ENCODE peak calls at places on chromosomes 2 and 18, in six cellular contexts. One of them, this sample, is unnamed.

GRCh38 chr2:74420006-74420405 is 1.4 kb downstream of the C2orf81 start:
- DNase-seq in IMR-90: no peak
- DNase-seq in H9: no peak
- DNase-seq in neuronal stem cell: no peak
- DNase-seq in mesenchymal stem cell: no peak
- DNase-seq in H1: no peak
- DNase-seq in this sample: no peak

GRCh38 chr2:179671314-179671713 is 190.1 kb downstream of the ZNF385B start:
- DNase-seq in IMR-90: no peak
- DNase-seq in H9: no peak
- DNase-seq in neuronal stem cell: no peak
- DNase-seq in mesenchymal stem cell: no peak
- DNase-seq in H1: no peak
- DNase-seq in this sample: no peak

GRCh38 chr2:47313141-47313691 is 89.7 kb upstream of the MSH2 start:
- DNase-seq in IMR-90: no peak
- DNase-seq in H9: no peak
- DNase-seq in neuronal stem cell: no peak
- DNase-seq in mesenchymal stem cell: peak; percentile 22
- DNase-seq in H1: no peak
- DNase-seq in this sample: peak; percentile 80

GRCh38 chr2:9554841-9555337 is 741 bp downstream of the ADAM17 start:
- DNase-seq in IMR-90: peak; percentile 88
- DNase-seq in H9: no peak
- DNase-seq in neuronal stem cell: no peak
- DNase-seq in mesenchymal stem cell: peak; percentile 89
- DNase-seq in H1: no peak
- DNase-seq in this sample: peak; percentile 45

GRCh38 chr2:141501743-141502142 is 629.1 kb downstream of the LRP1B start:
- DNase-seq in IMR-90: no peak
- DNase-seq in H9: no peak
- DNase-seq in neuronal stem cell: no peak
- DNase-seq in mesenchymal stem cell: no peak
- DNase-seq in H1: no peak
- DNase-seq in this sample: no peak

GRCh38 chr2:224884188-224884587 is 158.1 kb downstream of the DOCK10 start:
- DNase-seq in IMR-90: peak; percentile 35
- DNase-seq in H9: no peak
- DNase-seq in neuronal stem cell: no peak
- DNase-seq in mesenchymal stem cell: peak; percentile 46
- DNase-seq in H1: no peak
- DNase-seq in this sample: peak; percentile 29

GRCh38 chr2:20635096-20635475 is 15.8 kb downstream of the HS1BP3 start:
- DNase-seq in IMR-90: no peak
- DNase-seq in H9: no peak
- DNase-seq in neuronal stem cell: no peak
- DNase-seq in mesenchymal stem cell: no peak
- DNase-seq in H1: no peak
- DNase-seq in this sample: no peak

GRCh38 chr2:232750135-232750671 is 26.2 kb downstream of the KCNJ13 start:
- DNase-seq in IMR-90: no peak
- DNase-seq in H9: no peak
- DNase-seq in neuronal stem cell: no peak
- DNase-seq in mesenchymal stem cell: no peak
- DNase-seq in H1: no peak
- DNase-seq in this sample: no peak

GRCh38 chr2:46970334-46971288 is 55.0 kb upstream of the MCFD2 start:
- DNase-seq in IMR-90: peak; percentile 53
- DNase-seq in H9: no peak
- DNase-seq in neuronal stem cell: no peak
- DNase-seq in mesenchymal stem cell: peak; percentile 32
- DNase-seq in H1: no peak
- DNase-seq in this sample: peak; percentile 82

GRCh38 chr18:12836551-12836950 is 47.5 kb downstream of the PTPN2 start:
- DNase-seq in IMR-90: no peak
- DNase-seq in H9: no peak
- DNase-seq in neuronal stem cell: no peak
- DNase-seq in mesenchymal stem cell: no peak
- DNase-seq in H1: no peak
- DNase-seq in this sample: no peak

GRCh38 chr2:11389551-11390528 is 45.4 kb upstream of the ROCK2 start:
- DNase-seq in IMR-90: peak; percentile 97
- DNase-seq in H9: no peak
- DNase-seq in neuronal stem cell: no peak
- DNase-seq in mesenchymal stem cell: peak; percentile 96
- DNase-seq in H1: no peak
- DNase-seq in this sample: peak; percentile 42

GRCh38 chr2:191358325-191359025 is 113.3 kb downstream of the MYO1B start:
- DNase-seq in IMR-90: peak; percentile 26
- DNase-seq in H9: no peak
- DNase-seq in neuronal stem cell: no peak
- DNase-seq in mesenchymal stem cell: no peak
- DNase-seq in H1: no peak
- DNase-seq in this sample: no peak

GRCh38 chr18:10101729-10102128 is 187.9 kb downstream of the VAPA start:
- DNase-seq in IMR-90: no peak
- DNase-seq in H9: peak; percentile 42
- DNase-seq in neuronal stem cell: no peak
- DNase-seq in mesenchymal stem cell: no peak
- DNase-seq in H1: no peak
- DNase-seq in this sample: no peak

GRCh38 chr2:79993144-79993543 is 311.4 kb downstream of the LRRTM1 start:
- DNase-seq in IMR-90: no peak
- DNase-seq in H9: no peak
- DNase-seq in neuronal stem cell: no peak
- DNase-seq in mesenchymal stem cell: no peak
- DNase-seq in H1: no peak
- DNase-seq in this sample: no peak

GRCh38 chr18:56043691-56044090 is 455.7 kb upstream of the TCF4 start:
- DNase-seq in IMR-90: no peak
- DNase-seq in H9: peak; percentile 48
- DNase-seq in neuronal stem cell: no peak
- DNase-seq in mesenchymal stem cell: no peak
- DNase-seq in H1: no peak
- DNase-seq in this sample: no peak

GRCh38 chr2:192004188-192004963 is 157.5 kb upstream of the CAVIN2 start:
- DNase-seq in IMR-90: no peak
- DNase-seq in H9: no peak
- DNase-seq in neuronal stem cell: no peak
- DNase-seq in mesenchymal stem cell: no peak
- DNase-seq in H1: no peak
- DNase-seq in this sample: no peak

GRCh38 chr2:3403587-3404334 is 24.3 kb downstream of the TRAPPC12 start:
- DNase-seq in IMR-90: no peak
- DNase-seq in H9: no peak
- DNase-seq in neuronal stem cell: no peak
- DNase-seq in mesenchymal stem cell: no peak
- DNase-seq in H1: no peak
- DNase-seq in this sample: no peak

GRCh38 chr18:58046087-58046793 is 2.2 kb downstream of the NEDD4L start:
- DNase-seq in IMR-90: no peak
- DNase-seq in H9: no peak
- DNase-seq in neuronal stem cell: peak; percentile 33
- DNase-seq in mesenchymal stem cell: no peak
- DNase-seq in H1: no peak
- DNase-seq in this sample: no peak

GRCh38 chr2:38466849-38467767 is 90.0 kb upstream of the ATL2 start:
- DNase-seq in IMR-90: peak; percentile 7
- DNase-seq in H9: no peak
- DNase-seq in neuronal stem cell: no peak
- DNase-seq in mesenchymal stem cell: peak; percentile 21
- DNase-seq in H1: no peak
- DNase-seq in this sample: no peak

GRCh38 chr2:215635788-215636139 is 199.9 kb upstream of the FN1 start:
- DNase-seq in IMR-90: peak; percentile 48
- DNase-seq in H9: no peak
- DNase-seq in neuronal stem cell: no peak
- DNase-seq in mesenchymal stem cell: peak; percentile 53
- DNase-seq in H1: no peak
- DNase-seq in this sample: peak; percentile 10

GRCh38 chr2:217437289-217437688 is 565.5 kb downstream of the TNS1 start:
- DNase-seq in IMR-90: no peak
- DNase-seq in H9: no peak
- DNase-seq in neuronal stem cell: no peak
- DNase-seq in mesenchymal stem cell: no peak
- DNase-seq in H1: no peak
- DNase-seq in this sample: no peak

GRCh38 chr2:240467659-240468299 is 32.3 kb downstream of the GPC1 start:
- DNase-seq in IMR-90: no peak
- DNase-seq in H9: peak; percentile 30
- DNase-seq in neuronal stem cell: no peak
- DNase-seq in mesenchymal stem cell: no peak
- DNase-seq in H1: peak; percentile 52
- DNase-seq in this sample: peak; percentile 17

GRCh38 chr18:79926306-79926705 is 25.1 kb downstream of the SLC66A2 start:
- DNase-seq in IMR-90: no peak
- DNase-seq in H9: no peak
- DNase-seq in neuronal stem cell: no peak
- DNase-seq in mesenchymal stem cell: no peak
- DNase-seq in H1: peak; percentile 41
- DNase-seq in this sample: no peak

GRCh38 chr2:160375802-160376469 is 117.7 kb downstream of the RBMS1 start:
- DNase-seq in IMR-90: peak; percentile 69
- DNase-seq in H9: no peak
- DNase-seq in neuronal stem cell: no peak
- DNase-seq in mesenchymal stem cell: peak; percentile 69
- DNase-seq in H1: no peak
- DNase-seq in this sample: no peak

GRCh38 chr18:48782381-48782841 is 168.4 kb downstream of the SMAD7 start:
- DNase-seq in IMR-90: no peak
- DNase-seq in H9: no peak
- DNase-seq in neuronal stem cell: no peak
- DNase-seq in mesenchymal stem cell: peak; percentile 14
- DNase-seq in H1: no peak
- DNase-seq in this sample: no peak
- H3K4ac ChIP-seq in IMR-90: peak overlapping the region; percentile 92
- H3K4ac ChIP-seq in H9: no peak overlapping the region
- H3K4ac ChIP-seq in neuronal stem cell: no peak overlapping the region
- H3K4ac ChIP-seq in mesenchymal stem cell: peak overlapping the region; percentile 88
- H3K4ac ChIP-seq in H1: no peak overlapping the region
- H3K4ac ChIP-seq in this sample: peak overlapping the region; percentile 68

GRCh38 chr2:202149155-202149762 is 76.2 kb downstream of the KIAA2012 start:
- DNase-seq in IMR-90: peak; percentile 57
- DNase-seq in H9: peak; percentile 55
- DNase-seq in neuronal stem cell: peak; percentile 80
- DNase-seq in mesenchymal stem cell: no peak
- DNase-seq in H1: peak; percentile 68
- DNase-seq in this sample: no peak

GRCh38 chr2:202152104-202152771 is 79.2 kb downstream of the KIAA2012 start:
- DNase-seq in IMR-90: peak; percentile 67
- DNase-seq in H9: no peak
- DNase-seq in neuronal stem cell: no peak
- DNase-seq in mesenchymal stem cell: no peak
- DNase-seq in H1: no peak
- DNase-seq in this sample: no peak

GRCh38 chr2:202148515-202149154 is 75.6 kb downstream of the KIAA2012 start:
- DNase-seq in IMR-90: no peak
- DNase-seq in H9: peak; percentile 35
- DNase-seq in neuronal stem cell: no peak
- DNase-seq in mesenchymal stem cell: no peak
- DNase-seq in H1: no peak
- DNase-seq in this sample: no peak

GRCh38 chr2:202149953-202150352 is 76.9 kb downstream of the KIAA2012 start:
- DNase-seq in IMR-90: no peak
- DNase-seq in H9: no peak
- DNase-seq in neuronal stem cell: no peak
- DNase-seq in mesenchymal stem cell: no peak
- DNase-seq in H1: no peak
- DNase-seq in this sample: no peak

DNA sequence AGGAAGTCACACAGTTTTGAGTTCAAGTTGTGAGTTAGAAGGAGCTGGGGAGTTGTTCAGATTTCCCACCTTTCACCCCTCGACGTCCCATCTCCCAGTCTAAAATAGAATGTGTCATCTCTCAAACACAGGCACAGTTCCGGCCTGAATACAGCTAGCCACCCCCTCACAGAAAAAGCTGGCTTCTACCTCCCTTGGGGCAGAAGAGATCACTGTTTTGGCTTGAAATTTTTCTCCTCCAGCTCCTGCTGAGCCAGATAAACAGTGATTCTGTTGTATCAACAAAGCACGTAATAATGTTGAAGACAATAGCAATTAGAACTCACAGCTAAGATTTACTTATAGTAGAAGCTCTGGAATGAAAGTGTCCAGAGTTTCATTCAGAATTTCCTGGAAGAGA is 74.7 kb downstream of the KIAA2012 start:
- DNase-seq in IMR-90: peak; percentile 55
- DNase-seq in H9: no peak
- DNase-seq in neuronal stem cell: no peak
- DNase-seq in mesenchymal stem cell: peak; percentile 24
- DNase-seq in H1: no peak
- DNase-seq in this sample: no peak
- H2BK120ac ChIP-seq in IMR-90: peak overlapping the region; percentile 87
- H2BK120ac ChIP-seq in H9: no peak overlapping the region
- H2BK120ac ChIP-seq in neuronal stem cell: no peak overlapping the region
- H2BK120ac ChIP-seq in mesenchymal stem cell: no peak overlapping the region
- H2BK120ac ChIP-seq in H1: no peak overlapping the region
- H2BK120ac ChIP-seq in this sample: no peak overlapping the region

GRCh38 chr2:158305501-158305900 is 151.1 kb downstream of the CCDC148 start:
- DNase-seq in IMR-90: no peak
- DNase-seq in H9: no peak
- DNase-seq in neuronal stem cell: no peak
- DNase-seq in mesenchymal stem cell: no peak
- DNase-seq in H1: no peak
- DNase-seq in this sample: peak; percentile 31
- H3K4ac ChIP-seq in IMR-90: no peak overlapping the region
- H3K4ac ChIP-seq in H9: no peak overlapping the region
- H3K4ac ChIP-seq in neuronal stem cell: no peak overlapping the region
- H3K4ac ChIP-seq in mesenchymal stem cell: no peak overlapping the region
- H3K4ac ChIP-seq in H1: no peak overlapping the region
- H3K4ac ChIP-seq in this sample: no peak overlapping the region

DNA sequence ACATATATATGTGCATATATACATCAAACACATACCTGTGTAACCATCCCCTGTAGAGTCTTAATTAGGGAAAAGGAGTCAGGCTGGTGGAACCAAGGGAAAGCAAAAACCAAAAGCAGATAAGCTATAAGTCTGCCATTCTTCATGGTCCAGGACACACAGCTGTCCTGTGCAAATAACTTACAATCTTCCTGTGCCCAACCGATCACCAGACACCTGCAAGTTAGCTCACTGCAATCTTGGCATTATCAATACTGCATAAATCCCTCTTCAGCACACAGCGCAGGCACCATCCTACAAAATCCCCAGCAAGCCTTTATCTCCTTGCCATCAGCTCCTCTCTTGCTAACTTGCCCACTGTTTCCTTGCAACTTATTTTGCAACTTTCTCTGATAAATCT is 60.8 kb upstream of the DYNAP start:
- DNase-seq in IMR-90: no peak
- DNase-seq in H9: no peak
- DNase-seq in neuronal stem cell: no peak
- DNase-seq in mesenchymal stem cell: no peak
- DNase-seq in H1: no peak
- DNase-seq in this sample: no peak
- H2BK120ac ChIP-seq in IMR-90: no peak overlapping the region
- H2BK120ac ChIP-seq in H9: no peak overlapping the region
- H2BK120ac ChIP-seq in neuronal stem cell: no peak overlapping the region
- H2BK120ac ChIP-seq in mesenchymal stem cell: no peak overlapping the region
- H2BK120ac ChIP-seq in H1: peak overlapping the region; percentile 93
- H2BK120ac ChIP-seq in this sample: no peak overlapping the region